ENCODE peak calls at places on chromosomes 5 and 9, in five cellular contexts. E is cardiac muscle cell, L is PC-9, B is fibroblast of lung, W is uterus. M is an unnamed sample.

GRCh38 chr5:172505840-172506638 is 51.7 kb upstream of the SH3PXD2B start:
- DNase-seq in E (no peak), L (no peak), B (no peak), W (peak), M (no peak)

GRCh38 chr5:130964238-130965192 is 200.5 kb downstream of the HINT1 start:
- DNase-seq in E (no peak), L (no peak), B (no peak), W (no peak), M (no peak)

GRCh38 chr9:128160603-128160987 is 530 bp downstream of the BBLN start:
- DNase-seq in E (no peak), L (no peak), B (no peak), W (no peak), M (peak)

GRCh38 chr9:79277916-79278447 is 293.8 kb upstream of the TLE4 start:
- DNase-seq in E (no peak), L (no peak), B (no peak), W (no peak), M (no peak)

GRCh38 chr9:26243722-26244121 is 565.5 kb upstream of the TUSC1 start:
- DNase-seq in E (no peak), L (no peak), B (peak), W (no peak), M (no peak)

GRCh38 chr9:80602291-80602690 is 1030.5 kb downstream of the TLE4 start:
- DNase-seq in E (no peak), L (no peak), B (no peak), W (no peak), M (no peak)

GRCh38 chr5:170223349-170223748 is 9.4 kb upstream of the C5orf58 start:
- DNase-seq in E (no peak), L (no peak), B (no peak), W (no peak), M (no peak)

GRCh38 chr5:170173227-170173626 is 59.6 kb upstream of the C5orf58 start:
- DNase-seq in E (no peak), L (peak), B (no peak), W (no peak), M (no peak)

GRCh38 chr5:89582768-89583339 is 699.9 kb upstream of the MEF2C start:
- DNase-seq in E (no peak), L (no peak), B (peak), W (no peak), M (no peak)

DNA sequence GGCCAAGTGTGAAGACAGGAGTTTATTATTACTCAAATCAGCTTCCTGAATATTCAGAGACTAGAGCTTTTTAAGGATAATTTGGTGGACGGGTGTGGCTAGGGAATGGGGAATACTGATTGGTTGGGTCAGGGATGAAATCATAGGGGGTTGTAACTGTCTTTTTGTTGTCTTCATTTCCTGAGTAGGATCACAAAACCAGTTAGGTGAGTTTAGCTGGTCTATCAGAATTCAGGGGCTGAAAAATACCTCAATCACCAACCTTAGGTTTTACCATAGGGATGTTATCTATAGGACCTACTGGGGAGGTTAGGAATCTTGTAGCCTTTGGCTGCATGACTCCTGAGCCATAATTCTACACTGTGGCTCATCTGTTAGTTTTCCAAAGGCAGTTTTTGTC is 235.8 kb downstream of the YTHDC2 start:
- DNase-seq in E (no peak), L (no peak), B (no peak), W (no peak), M (no peak)
- H3K27ac ChIP-seq in E (no peak), L (no peak), B (no peak), W (no peak), M (no peak)

DNA sequence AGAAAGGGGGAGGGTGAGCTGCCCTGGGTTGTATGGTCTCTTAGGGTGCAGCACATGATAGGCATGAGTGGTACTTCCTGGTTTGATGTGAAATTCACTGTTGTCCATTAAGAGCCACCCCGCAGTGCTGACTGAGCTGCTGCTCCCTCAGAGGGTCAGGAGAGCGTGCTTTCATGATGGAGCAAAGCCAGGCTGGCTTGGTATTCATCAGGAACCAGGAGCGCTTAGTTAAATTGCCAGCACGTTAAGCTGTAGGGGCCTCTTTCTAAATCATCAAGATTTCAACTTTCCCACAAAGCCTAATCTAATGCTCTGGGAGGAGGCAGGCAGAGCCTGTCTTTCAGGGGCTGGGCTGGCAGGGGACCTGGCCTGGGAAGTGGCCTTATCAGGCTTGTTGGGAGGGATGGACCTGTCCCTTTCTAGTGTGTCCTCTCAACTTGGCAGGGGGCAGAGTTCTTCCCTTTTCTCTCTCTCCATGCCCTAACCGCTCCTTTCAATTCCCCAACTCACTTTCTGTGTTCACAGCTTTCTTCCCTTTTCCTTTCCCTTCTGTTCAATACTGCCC is 7.9 kb downstream of the CYSTM1 start:
- DNase-seq in E (peak), L (no peak), B (peak), W (peak), M (no peak)
- H3K27ac ChIP-seq in E (peak), L (no peak), B (peak), W (peak), M (no peak)

GRCh38 chr9:19376931-19377330 is 3.1 kb downstream of the RPS6 start:
- DNase-seq in E (no peak), L (no peak), B (no peak), W (no peak), M (no peak)

GRCh38 chr9:19379697-19380046 is 364 bp downstream of the RPS6 start:
- DNase-seq in E (no peak), L (no peak), B (no peak), W (no peak), M (no peak)

GRCh38 chr9:19379283-19379682 is 753 bp downstream of the RPS6 start:
- DNase-seq in E (peak), L (no peak), B (no peak), W (no peak), M (no peak)

GRCh38 chr9:19378154-19378553 is 1.9 kb downstream of the RPS6 start:
- DNase-seq in E (no peak), L (no peak), B (no peak), W (no peak), M (no peak)

GRCh38 chr9:19378647-19379046 is 1.4 kb downstream of the RPS6 start:
- DNase-seq in E (peak), L (no peak), B (no peak), W (no peak), M (no peak)
- H3K27ac ChIP-seq in E (peak), L (peak), B (no peak), W (no peak), M (peak)

DNA sequence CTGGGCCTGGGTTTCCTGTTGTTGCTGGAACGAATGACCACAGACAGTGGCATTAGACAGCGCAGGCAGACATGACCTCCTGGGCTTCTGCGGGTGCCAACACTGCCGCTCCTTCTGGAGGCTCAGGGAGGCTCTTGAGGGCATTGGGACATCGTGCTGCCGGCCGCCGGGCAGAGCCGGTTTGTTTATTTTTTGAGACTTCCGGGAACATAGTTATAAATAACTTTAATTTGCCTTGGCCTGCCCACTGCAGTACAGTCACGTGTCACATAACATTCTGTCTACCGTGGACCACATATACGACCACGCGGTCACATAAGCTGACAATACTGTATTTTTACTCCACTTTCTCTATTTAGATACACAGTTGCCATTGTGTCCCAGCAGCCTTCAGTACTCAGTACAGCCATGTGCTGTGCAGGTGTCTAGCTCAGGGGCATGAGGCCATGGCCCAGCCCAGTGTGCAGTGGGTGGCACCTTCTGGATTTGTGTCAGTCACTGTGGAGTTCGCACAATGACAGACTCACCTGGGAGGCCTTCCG is 8.2 kb upstream of the TOR4A start:
- DNase-seq in E (no peak), L (no peak), B (peak), W (no peak), M (no peak)
- H3K27ac ChIP-seq in E (no peak), L (no peak), B (peak), W (peak), M (no peak)

DNA sequence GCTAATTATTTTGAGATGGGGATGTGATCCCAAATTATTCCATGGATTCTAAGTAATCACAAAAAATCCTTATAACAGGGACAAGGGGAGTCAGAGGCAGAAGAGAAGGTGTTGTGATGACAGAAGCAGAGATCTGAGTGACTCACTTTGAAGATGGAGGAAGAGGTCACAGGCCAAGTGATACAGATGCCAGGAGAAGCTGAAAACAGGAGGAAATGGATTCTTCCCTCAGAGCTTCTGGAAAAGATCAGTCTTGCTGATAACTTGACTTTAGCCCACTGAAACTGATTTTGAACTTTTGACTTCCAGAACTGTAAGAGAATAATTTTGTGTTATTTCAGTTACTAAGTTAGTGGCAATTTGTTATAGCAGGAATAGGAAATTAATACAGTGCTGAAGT is 105.3 kb downstream of the GCNT1 start:
- DNase-seq in E (no peak), L (no peak), B (no peak), W (no peak), M (no peak)
- H3K27ac ChIP-seq in E (no peak), L (no peak), B (no peak), W (no peak), M (no peak)

M was measured in naive thymus-derived CD4-positive, alpha-beta T cell.